ENCODE peak calls at places on chromosomes 13 and 19, in ten cellular contexts. One of them, this sample, is unnamed.

GRCh38 chr19:7579182-7579581 is 16.5 kb upstream of the CAMSAP3 start:
- DNase-seq in left lung: no peak
- DNase-seq in BJ: no peak
- DNase-seq in heart left ventricle: no peak
- DNase-seq in adrenal gland: no peak
- DNase-seq in HFFc6: no peak
- DNase-seq in endothelial cell: no peak
- DNase-seq in hepatocyte: no peak
- DNase-seq in upper lobe of right lung: no peak
- DNase-seq in left ventricle myocardium inferior: no peak
- DNase-seq in this sample: no peak

GRCh38 chr19:50311723-50312635 is 17.2 kb downstream of the KCNC3 start:
- DNase-seq in hepatocyte: peak
- DNase-seq in HFFc6: no peak
- DNase-seq in endothelial cell: no peak
- DNase-seq in heart left ventricle: peak
- DNase-seq in left lung: no peak
- DNase-seq in upper lobe of right lung: no peak
- DNase-seq in left ventricle myocardium inferior: no peak
- DNase-seq in adrenal gland: no peak
- DNase-seq in BJ: no peak
- DNase-seq in this sample: no peak

GRCh38 chr13:39823063-39823713 is 167.7 kb downstream of the COG6 start:
- DNase-seq in left lung: no peak
- DNase-seq in HFFc6: no peak
- DNase-seq in upper lobe of right lung: no peak
- DNase-seq in hepatocyte: no peak
- DNase-seq in BJ: no peak
- DNase-seq in adrenal gland: no peak
- DNase-seq in heart left ventricle: no peak
- DNase-seq in left ventricle myocardium inferior: no peak
- DNase-seq in endothelial cell: no peak
- DNase-seq in this sample: no peak

GRCh38 chr13:104625196-104625595 is 1559.0 kb upstream of the SLC10A2 start:
- DNase-seq in upper lobe of right lung: no peak
- DNase-seq in hepatocyte: no peak
- DNase-seq in heart left ventricle: no peak
- DNase-seq in HFFc6: no peak
- DNase-seq in adrenal gland: no peak
- DNase-seq in endothelial cell: no peak
- DNase-seq in left lung: no peak
- DNase-seq in left ventricle myocardium inferior: no peak
- DNase-seq in BJ: no peak
- DNase-seq in this sample: no peak

GRCh38 chr13:42696191-42696590 is 85.2 kb upstream of the FAM216B start:
- DNase-seq in heart left ventricle: no peak
- DNase-seq in left ventricle myocardium inferior: no peak
- DNase-seq in upper lobe of right lung: no peak
- DNase-seq in hepatocyte: peak
- DNase-seq in left lung: no peak
- DNase-seq in BJ: peak
- DNase-seq in HFFc6: peak
- DNase-seq in endothelial cell: no peak
- DNase-seq in adrenal gland: no peak
- DNase-seq in this sample: no peak

GRCh38 chr13:51933466-51934058 is 71.8 kb downstream of the CCDC70 start:
- DNase-seq in upper lobe of right lung: no peak
- DNase-seq in heart left ventricle: no peak
- DNase-seq in BJ: no peak
- DNase-seq in hepatocyte: no peak
- DNase-seq in left lung: no peak
- DNase-seq in endothelial cell: no peak
- DNase-seq in HFFc6: no peak
- DNase-seq in left ventricle myocardium inferior: no peak
- DNase-seq in adrenal gland: no peak
- DNase-seq in this sample: no peak

GRCh38 chr19:10603084-10603872 is 16.2 kb upstream of the AP1M2 start:
- DNase-seq in adrenal gland: peak
- DNase-seq in heart left ventricle: peak
- DNase-seq in endothelial cell: no peak
- DNase-seq in BJ: no peak
- DNase-seq in left lung: peak
- DNase-seq in upper lobe of right lung: peak
- DNase-seq in left ventricle myocardium inferior: peak
- DNase-seq in hepatocyte: peak
- DNase-seq in HFFc6: no peak
- DNase-seq in this sample: no peak

GRCh38 chr13:78409172-78409571 is 194.2 kb downstream of the POU4F1 start:
- DNase-seq in endothelial cell: no peak
- DNase-seq in left lung: no peak
- DNase-seq in left ventricle myocardium inferior: no peak
- DNase-seq in HFFc6: no peak
- DNase-seq in adrenal gland: no peak
- DNase-seq in BJ: no peak
- DNase-seq in upper lobe of right lung: no peak
- DNase-seq in heart left ventricle: no peak
- DNase-seq in hepatocyte: no peak
- DNase-seq in this sample: no peak

GRCh38 chr13:61084983-61085382 is 330.7 kb downstream of the PCDH20 start:
- DNase-seq in upper lobe of right lung: no peak
- DNase-seq in adrenal gland: no peak
- DNase-seq in left ventricle myocardium inferior: no peak
- DNase-seq in endothelial cell: no peak
- DNase-seq in heart left ventricle: no peak
- DNase-seq in BJ: no peak
- DNase-seq in left lung: no peak
- DNase-seq in HFFc6: no peak
- DNase-seq in hepatocyte: no peak
- DNase-seq in this sample: no peak

GRCh38 chr13:93004919-93005318 is 221.7 kb upstream of the GPC6 start:
- DNase-seq in endothelial cell: no peak
- DNase-seq in upper lobe of right lung: no peak
- DNase-seq in heart left ventricle: no peak
- DNase-seq in hepatocyte: no peak
- DNase-seq in left ventricle myocardium inferior: no peak
- DNase-seq in adrenal gland: no peak
- DNase-seq in left lung: no peak
- DNase-seq in BJ: no peak
- DNase-seq in HFFc6: no peak
- DNase-seq in this sample: no peak

GRCh38 chr19:4909172-4909896 is at the start of gene UHRF1:
- DNase-seq in endothelial cell: no peak
- DNase-seq in upper lobe of right lung: no peak
- DNase-seq in BJ: no peak
- DNase-seq in HFFc6: peak
- DNase-seq in adrenal gland: no peak
- DNase-seq in hepatocyte: peak
- DNase-seq in left lung: peak
- DNase-seq in heart left ventricle: no peak
- DNase-seq in left ventricle myocardium inferior: no peak
- DNase-seq in this sample: no peak
- TF ChIP-seq CTCF in endothelial cell: no peak
- TF ChIP-seq CTCF in upper lobe of right lung: no peak
- TF ChIP-seq CTCF in BJ: no peak
- TF ChIP-seq CTCF in HFFc6: no peak
- TF ChIP-seq CTCF in adrenal gland: no peak
- TF ChIP-seq CTCF in hepatocyte: no peak
- TF ChIP-seq CTCF in left lung: no peak
- TF ChIP-seq CTCF in heart left ventricle: no peak
- TF ChIP-seq CTCF in left ventricle myocardium inferior: no peak
- TF ChIP-seq CTCF in this sample: no peak

DNA sequence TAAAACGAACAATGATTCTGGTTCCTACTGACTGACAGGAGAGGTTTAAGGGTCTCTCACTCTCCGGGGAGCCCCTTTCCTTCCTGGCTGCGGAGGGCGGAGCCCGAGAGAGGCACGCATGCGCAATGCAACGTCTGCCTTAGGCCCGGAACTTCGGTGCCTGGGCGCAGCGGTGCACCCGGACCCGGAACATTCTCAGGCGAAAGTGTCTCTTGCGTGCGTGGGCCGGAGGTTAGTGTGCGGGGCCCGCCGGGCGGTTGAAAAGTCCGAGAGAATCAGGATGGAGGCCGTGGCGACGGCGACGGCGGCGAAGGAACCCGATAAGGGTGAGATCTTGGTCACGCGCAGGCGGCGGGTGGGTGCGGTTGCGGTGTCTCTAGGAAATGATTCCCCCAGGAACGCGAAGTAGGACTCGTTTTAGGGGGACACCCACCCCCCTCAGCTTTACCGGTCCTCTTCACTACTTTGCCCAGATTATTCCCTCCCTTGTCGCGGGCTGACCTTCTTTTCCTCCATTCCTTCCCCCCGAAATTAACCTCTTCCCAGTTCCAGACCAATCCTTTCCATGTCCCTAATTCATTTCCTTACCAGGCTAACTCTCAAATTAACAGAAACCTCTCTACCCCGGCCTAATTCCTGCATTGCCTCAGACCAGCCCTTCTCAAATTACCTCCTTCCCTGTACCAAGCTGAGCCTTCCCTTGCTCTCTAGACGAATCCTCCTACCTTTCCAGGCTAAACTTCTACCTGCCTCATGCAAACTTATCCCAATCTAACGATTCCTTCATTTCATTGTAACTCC is at the start of gene CCDC97:
- DNase-seq in left ventricle myocardium inferior: peak
- DNase-seq in hepatocyte: peak
- DNase-seq in heart left ventricle: peak
- DNase-seq in HFFc6: peak
- DNase-seq in left lung: peak
- DNase-seq in upper lobe of right lung: peak
- DNase-seq in adrenal gland: peak
- DNase-seq in endothelial cell: peak
- DNase-seq in BJ: no peak
- DNase-seq in this sample: peak
- TF ChIP-seq CTCF in left ventricle myocardium inferior: no peak
- TF ChIP-seq CTCF in hepatocyte: no peak
- TF ChIP-seq CTCF in heart left ventricle: no peak
- TF ChIP-seq CTCF in HFFc6: no peak
- TF ChIP-seq CTCF in left lung: no peak
- TF ChIP-seq CTCF in upper lobe of right lung: no peak
- TF ChIP-seq CTCF in adrenal gland: no peak
- TF ChIP-seq CTCF in endothelial cell: no peak
- TF ChIP-seq CTCF in BJ: no peak
- TF ChIP-seq CTCF in this sample: peak

DNA sequence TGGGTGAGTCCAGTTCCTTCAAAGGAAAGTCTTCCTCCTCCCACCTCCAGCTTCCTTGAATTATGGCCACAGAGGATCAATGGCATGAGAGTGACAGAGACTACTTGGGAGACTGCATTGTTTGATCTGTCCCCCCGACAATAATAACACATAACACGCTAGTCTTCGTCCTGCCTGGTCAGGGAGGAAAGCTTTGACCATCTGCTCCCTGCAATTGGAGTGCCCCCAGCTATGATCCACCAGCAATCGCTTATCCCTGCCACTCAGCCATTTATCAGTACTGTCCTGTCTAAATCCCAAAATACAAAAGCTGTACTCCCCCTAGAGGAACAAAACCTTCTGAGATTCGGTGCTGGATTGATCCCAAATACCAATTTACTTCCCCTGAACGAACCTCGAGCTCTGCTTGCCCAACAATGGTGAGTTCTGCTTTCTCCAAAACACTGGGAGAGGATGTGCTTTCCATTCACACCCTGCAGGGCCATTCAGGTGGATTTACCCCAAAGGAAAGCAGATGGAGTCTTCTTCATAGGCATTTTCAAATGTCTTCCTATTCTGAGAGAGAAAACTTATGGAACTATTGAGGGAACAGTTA is 466.7 kb downstream of the TSHZ3 start:
- DNase-seq in endothelial cell: no peak
- DNase-seq in HFFc6: no peak
- DNase-seq in BJ: no peak
- DNase-seq in hepatocyte: no peak
- DNase-seq in upper lobe of right lung: no peak
- DNase-seq in heart left ventricle: no peak
- DNase-seq in left lung: no peak
- DNase-seq in adrenal gland: no peak
- DNase-seq in left ventricle myocardium inferior: no peak
- DNase-seq in this sample: no peak
- TF ChIP-seq CTCF in endothelial cell: peak
- TF ChIP-seq CTCF in HFFc6: no peak
- TF ChIP-seq CTCF in BJ: no peak
- TF ChIP-seq CTCF in hepatocyte: no peak
- TF ChIP-seq CTCF in upper lobe of right lung: no peak
- TF ChIP-seq CTCF in heart left ventricle: no peak
- TF ChIP-seq CTCF in left lung: no peak
- TF ChIP-seq CTCF in adrenal gland: no peak
- TF ChIP-seq CTCF in left ventricle myocardium inferior: no peak
- TF ChIP-seq CTCF in this sample: no peak

GRCh38 chr13:23899555-23899954 is 2.3 kb upstream of the C1QTNF9B start:
- DNase-seq in adrenal gland: peak
- DNase-seq in left ventricle myocardium inferior: no peak
- DNase-seq in upper lobe of right lung: no peak
- DNase-seq in hepatocyte: peak
- DNase-seq in endothelial cell: peak
- DNase-seq in BJ: no peak
- DNase-seq in heart left ventricle: peak
- DNase-seq in HFFc6: peak
- DNase-seq in left lung: no peak
- DNase-seq in this sample: no peak
- TF ChIP-seq CTCF in adrenal gland: no peak
- TF ChIP-seq CTCF in left ventricle myocardium inferior: peak
- TF ChIP-seq CTCF in upper lobe of right lung: peak
- TF ChIP-seq CTCF in hepatocyte: peak
- TF ChIP-seq CTCF in endothelial cell: peak
- TF ChIP-seq CTCF in BJ: peak
- TF ChIP-seq CTCF in heart left ventricle: peak
- TF ChIP-seq CTCF in HFFc6: peak
- TF ChIP-seq CTCF in left lung: peak
- TF ChIP-seq CTCF in this sample: no peak

GRCh38 chr19:49142866-49143335 is 12.3 kb downstream of the HRC start:
- DNase-seq in endothelial cell: peak
- DNase-seq in HFFc6: peak
- DNase-seq in left lung: peak
- DNase-seq in left ventricle myocardium inferior: peak
- DNase-seq in BJ: peak
- DNase-seq in adrenal gland: peak
- DNase-seq in hepatocyte: peak
- DNase-seq in upper lobe of right lung: peak
- DNase-seq in heart left ventricle: peak
- DNase-seq in this sample: peak
- TF ChIP-seq CTCF in endothelial cell: no peak
- TF ChIP-seq CTCF in HFFc6: no peak
- TF ChIP-seq CTCF in left lung: no peak
- TF ChIP-seq CTCF in left ventricle myocardium inferior: no peak
- TF ChIP-seq CTCF in BJ: no peak
- TF ChIP-seq CTCF in adrenal gland: no peak
- TF ChIP-seq CTCF in hepatocyte: no peak
- TF ChIP-seq CTCF in upper lobe of right lung: no peak
- TF ChIP-seq CTCF in heart left ventricle: no peak
- TF ChIP-seq CTCF in this sample: no peak